ENCODE peak calls at places on chromosome 15, in eight cellular contexts. One of them, this sample, is unnamed.

GRCh38 chr15:62904511-62904910 is 138.0 kb upstream of the TPM1 start:
- DNase-seq in AG08396: no peak
- DNase-seq in hippocampal formation: no peak
- DNase-seq in tibial artery: no peak
- DNase-seq in GM06990: no peak
- DNase-seq in CD4-positive, alpha-beta T cell: no peak
- DNase-seq in cardiac muscle cell: no peak
- DNase-seq in activated CD4-positive, alpha-beta T cell treated with anti-CD3 and anti-CD28 coated beads, Interleukin-2, amount 50 U/mL, for 4 hours: no peak
- DNase-seq in this sample: no peak

GRCh38 chr15:25378501-25378901 is 60.3 kb downstream of the UBE3A start:
- DNase-seq in activated CD4-positive, alpha-beta T cell treated with anti-CD3 and anti-CD28 coated beads, Interleukin-2, amount 50 U/mL, for 4 hours: no peak
- DNase-seq in hippocampal formation: no peak
- DNase-seq in GM06990: peak; percentile 3
- DNase-seq in CD4-positive, alpha-beta T cell: no peak
- DNase-seq in AG08396: no peak
- DNase-seq in tibial artery: no peak
- DNase-seq in cardiac muscle cell: no peak
- DNase-seq in this sample: no peak

GRCh38 chr15:80789296-80789695 is 10.1 kb downstream of the CEMIP start:
- DNase-seq in activated CD4-positive, alpha-beta T cell treated with anti-CD3 and anti-CD28 coated beads, Interleukin-2, amount 50 U/mL, for 4 hours: no peak
- DNase-seq in GM06990: no peak
- DNase-seq in CD4-positive, alpha-beta T cell: no peak
- DNase-seq in hippocampal formation: no peak
- DNase-seq in AG08396: no peak
- DNase-seq in cardiac muscle cell: no peak
- DNase-seq in tibial artery: no peak
- DNase-seq in this sample: no peak

GRCh38 chr15:89299896-89300295 is 34.7 kb downstream of the POLG start:
- DNase-seq in tibial artery: no peak
- DNase-seq in CD4-positive, alpha-beta T cell: no peak
- DNase-seq in GM06990: no peak
- DNase-seq in hippocampal formation: peak; percentile 11
- DNase-seq in cardiac muscle cell: peak; percentile 8
- DNase-seq in AG08396: no peak
- DNase-seq in activated CD4-positive, alpha-beta T cell treated with anti-CD3 and anti-CD28 coated beads, Interleukin-2, amount 50 U/mL, for 4 hours: no peak
- DNase-seq in this sample: no peak

GRCh38 chr15:91346259-91346658 is 246.2 kb downstream of the SV2B start:
- DNase-seq in tibial artery: no peak
- DNase-seq in cardiac muscle cell: no peak
- DNase-seq in activated CD4-positive, alpha-beta T cell treated with anti-CD3 and anti-CD28 coated beads, Interleukin-2, amount 50 U/mL, for 4 hours: no peak
- DNase-seq in AG08396: no peak
- DNase-seq in CD4-positive, alpha-beta T cell: no peak
- DNase-seq in GM06990: no peak
- DNase-seq in hippocampal formation: no peak
- DNase-seq in this sample: no peak

GRCh38 chr15:99721104-99721778 is 12.0 kb downstream of the LYSMD4 start:
- DNase-seq in GM06990: no peak
- DNase-seq in CD4-positive, alpha-beta T cell: no peak
- DNase-seq in cardiac muscle cell: no peak
- DNase-seq in activated CD4-positive, alpha-beta T cell treated with anti-CD3 and anti-CD28 coated beads, Interleukin-2, amount 50 U/mL, for 4 hours: no peak
- DNase-seq in hippocampal formation: no peak
- DNase-seq in tibial artery: no peak
- DNase-seq in AG08396: no peak
- DNase-seq in this sample: no peak

GRCh38 chr15:88016373-88016772 is 240.2 kb downstream of the NTRK3 start:
- DNase-seq in tibial artery: no peak
- DNase-seq in activated CD4-positive, alpha-beta T cell treated with anti-CD3 and anti-CD28 coated beads, Interleukin-2, amount 50 U/mL, for 4 hours: no peak
- DNase-seq in CD4-positive, alpha-beta T cell: no peak
- DNase-seq in hippocampal formation: no peak
- DNase-seq in AG08396: no peak
- DNase-seq in GM06990: no peak
- DNase-seq in cardiac muscle cell: no peak
- DNase-seq in this sample: no peak

GRCh38 chr15:32717290-32718081 is at the start of gene GREM1:
- DNase-seq in cardiac muscle cell: peak; percentile 31
- DNase-seq in activated CD4-positive, alpha-beta T cell treated with anti-CD3 and anti-CD28 coated beads, Interleukin-2, amount 50 U/mL, for 4 hours: no peak
- DNase-seq in AG08396: peak; percentile 81
- DNase-seq in hippocampal formation: peak; percentile 29
- DNase-seq in tibial artery: no peak
- DNase-seq in CD4-positive, alpha-beta T cell: no peak
- DNase-seq in GM06990: no peak
- DNase-seq in this sample: no peak

GRCh38 chr15:43881944-43882343 is 55.1 kb downstream of the WDR76 start:
- DNase-seq in cardiac muscle cell: no peak
- DNase-seq in tibial artery: no peak
- DNase-seq in CD4-positive, alpha-beta T cell: no peak
- DNase-seq in hippocampal formation: no peak
- DNase-seq in activated CD4-positive, alpha-beta T cell treated with anti-CD3 and anti-CD28 coated beads, Interleukin-2, amount 50 U/mL, for 4 hours: no peak
- DNase-seq in AG08396: no peak
- DNase-seq in GM06990: no peak
- DNase-seq in this sample: no peak

GRCh38 chr15:69559440-69560215 is 107.0 kb downstream of the RPLP1 start:
- DNase-seq in cardiac muscle cell: no peak
- DNase-seq in activated CD4-positive, alpha-beta T cell treated with anti-CD3 and anti-CD28 coated beads, Interleukin-2, amount 50 U/mL, for 4 hours: no peak
- DNase-seq in CD4-positive, alpha-beta T cell: no peak
- DNase-seq in AG08396: peak; percentile 56
- DNase-seq in GM06990: no peak
- DNase-seq in hippocampal formation: no peak
- DNase-seq in tibial artery: no peak
- DNase-seq in this sample: no peak

GRCh38 chr15:31270767-31271166 is 55.9 kb upstream of the KLF13 start:
- DNase-seq in cardiac muscle cell: peak; percentile 55
- DNase-seq in tibial artery: peak; percentile 43
- DNase-seq in GM06990: no peak
- DNase-seq in CD4-positive, alpha-beta T cell: no peak
- DNase-seq in activated CD4-positive, alpha-beta T cell treated with anti-CD3 and anti-CD28 coated beads, Interleukin-2, amount 50 U/mL, for 4 hours: no peak
- DNase-seq in AG08396: no peak
- DNase-seq in hippocampal formation: no peak
- DNase-seq in this sample: no peak

GRCh38 chr15:48076454-48076853 is 44.3 kb upstream of the SLC24A5 start:
- DNase-seq in CD4-positive, alpha-beta T cell: no peak
- DNase-seq in GM06990: no peak
- DNase-seq in activated CD4-positive, alpha-beta T cell treated with anti-CD3 and anti-CD28 coated beads, Interleukin-2, amount 50 U/mL, for 4 hours: no peak
- DNase-seq in cardiac muscle cell: no peak
- DNase-seq in AG08396: no peak
- DNase-seq in tibial artery: no peak
- DNase-seq in hippocampal formation: no peak
- DNase-seq in this sample: no peak

GRCh38 chr15:32943691-32944090 is 225.9 kb downstream of the GREM1 start:
- DNase-seq in GM06990: no peak
- DNase-seq in cardiac muscle cell: no peak
- DNase-seq in hippocampal formation: no peak
- DNase-seq in CD4-positive, alpha-beta T cell: no peak
- DNase-seq in AG08396: no peak
- DNase-seq in activated CD4-positive, alpha-beta T cell treated with anti-CD3 and anti-CD28 coated beads, Interleukin-2, amount 50 U/mL, for 4 hours: no peak
- DNase-seq in tibial artery: no peak
- DNase-seq in this sample: no peak

GRCh38 chr15:99704444-99704838 is 28.8 kb downstream of the LYSMD4 start:
- DNase-seq in activated CD4-positive, alpha-beta T cell treated with anti-CD3 and anti-CD28 coated beads, Interleukin-2, amount 50 U/mL, for 4 hours: no peak
- DNase-seq in cardiac muscle cell: peak; percentile 90
- DNase-seq in GM06990: peak; percentile 54
- DNase-seq in CD4-positive, alpha-beta T cell: no peak
- DNase-seq in hippocampal formation: peak; percentile 90
- DNase-seq in tibial artery: no peak
- DNase-seq in AG08396: peak; percentile 60
- DNase-seq in this sample: peak; percentile 40

GRCh38 chr15:81531141-81531592 is 157.2 kb upstream of the TMC3 start:
- DNase-seq in AG08396: no peak
- DNase-seq in GM06990: no peak
- DNase-seq in CD4-positive, alpha-beta T cell: no peak
- DNase-seq in cardiac muscle cell: peak; percentile 54
- DNase-seq in activated CD4-positive, alpha-beta T cell treated with anti-CD3 and anti-CD28 coated beads, Interleukin-2, amount 50 U/mL, for 4 hours: no peak
- DNase-seq in hippocampal formation: no peak
- DNase-seq in tibial artery: no peak
- DNase-seq in this sample: no peak

GRCh38 chr15:25693321-25694237 is 169.5 kb downstream of the ATP10A start:
- DNase-seq in activated CD4-positive, alpha-beta T cell treated with anti-CD3 and anti-CD28 coated beads, Interleukin-2, amount 50 U/mL, for 4 hours: peak; percentile 17
- DNase-seq in GM06990: no peak
- DNase-seq in tibial artery: peak; percentile 72
- DNase-seq in CD4-positive, alpha-beta T cell: peak; percentile 6
- DNase-seq in AG08396: peak; percentile 66
- DNase-seq in cardiac muscle cell: peak; percentile 64
- DNase-seq in hippocampal formation: no peak
- DNase-seq in this sample: no peak

GRCh38 chr15:68834356-68834755 is 13.7 kb upstream of the ANP32A start:
- DNase-seq in hippocampal formation: no peak
- DNase-seq in CD4-positive, alpha-beta T cell: no peak
- DNase-seq in GM06990: no peak
- DNase-seq in tibial artery: no peak
- DNase-seq in cardiac muscle cell: no peak
- DNase-seq in activated CD4-positive, alpha-beta T cell treated with anti-CD3 and anti-CD28 coated beads, Interleukin-2, amount 50 U/mL, for 4 hours: no peak
- DNase-seq in AG08396: no peak
- DNase-seq in this sample: no peak

GRCh38 chr15:43794269-43795037 is 2.3 kb downstream of the SERF2 start:
- DNase-seq in AG08396: peak; percentile 47
- DNase-seq in cardiac muscle cell: peak; percentile 46
- DNase-seq in CD4-positive, alpha-beta T cell: no peak
- DNase-seq in tibial artery: no peak
- DNase-seq in activated CD4-positive, alpha-beta T cell treated with anti-CD3 and anti-CD28 coated beads, Interleukin-2, amount 50 U/mL, for 4 hours: no peak
- DNase-seq in hippocampal formation: no peak
- DNase-seq in GM06990: no peak
- DNase-seq in this sample: no peak

GRCh38 chr15:63986751-63987341 is 59.4 kb downstream of the DAPK2 start:
- DNase-seq in GM06990: peak; percentile 77
- DNase-seq in activated CD4-positive, alpha-beta T cell treated with anti-CD3 and anti-CD28 coated beads, Interleukin-2, amount 50 U/mL, for 4 hours: no peak
- DNase-seq in hippocampal formation: no peak
- DNase-seq in AG08396: no peak
- DNase-seq in tibial artery: no peak
- DNase-seq in cardiac muscle cell: no peak
- DNase-seq in CD4-positive, alpha-beta T cell: no peak
- DNase-seq in this sample: no peak

GRCh38 chr15:28125673-28126651 is 26.8 kb upstream of the OCA2 start:
- DNase-seq in cardiac muscle cell: peak; percentile 78
- DNase-seq in activated CD4-positive, alpha-beta T cell treated with anti-CD3 and anti-CD28 coated beads, Interleukin-2, amount 50 U/mL, for 4 hours: no peak
- DNase-seq in tibial artery: peak; percentile 42
- DNase-seq in CD4-positive, alpha-beta T cell: no peak
- DNase-seq in GM06990: no peak
- DNase-seq in AG08396: peak; percentile 62
- DNase-seq in hippocampal formation: peak; percentile 9
- DNase-seq in this sample: peak; percentile 11

GRCh38 chr15:83118968-83119367 is 11.5 kb downstream of the TM6SF1 start:
- DNase-seq in CD4-positive, alpha-beta T cell: no peak
- DNase-seq in hippocampal formation: no peak
- DNase-seq in activated CD4-positive, alpha-beta T cell treated with anti-CD3 and anti-CD28 coated beads, Interleukin-2, amount 50 U/mL, for 4 hours: no peak
- DNase-seq in AG08396: no peak
- DNase-seq in GM06990: no peak
- DNase-seq in cardiac muscle cell: no peak
- DNase-seq in tibial artery: no peak
- DNase-seq in this sample: no peak

GRCh38 chr15:67178569-67179210 is 75.8 kb downstream of the AAGAB start:
- DNase-seq in cardiac muscle cell: peak; percentile 81
- DNase-seq in tibial artery: peak; percentile 19
- DNase-seq in hippocampal formation: no peak
- DNase-seq in GM06990: no peak
- DNase-seq in CD4-positive, alpha-beta T cell: no peak
- DNase-seq in activated CD4-positive, alpha-beta T cell treated with anti-CD3 and anti-CD28 coated beads, Interleukin-2, amount 50 U/mL, for 4 hours: no peak
- DNase-seq in AG08396: peak; percentile 88
- DNase-seq in this sample: no peak

GRCh38 chr15:100005715-100006114 is 272.5 kb upstream of the LYSMD4 start:
- DNase-seq in GM06990: no peak
- DNase-seq in CD4-positive, alpha-beta T cell: no peak
- DNase-seq in AG08396: no peak
- DNase-seq in tibial artery: no peak
- DNase-seq in activated CD4-positive, alpha-beta T cell treated with anti-CD3 and anti-CD28 coated beads, Interleukin-2, amount 50 U/mL, for 4 hours: no peak
- DNase-seq in cardiac muscle cell: no peak
- DNase-seq in hippocampal formation: no peak
- DNase-seq in this sample: no peak

GRCh38 chr15:75063338-75063737 is 39.9 kb downstream of the PPCDC start:
- DNase-seq in AG08396: no peak
- DNase-seq in hippocampal formation: no peak
- DNase-seq in activated CD4-positive, alpha-beta T cell treated with anti-CD3 and anti-CD28 coated beads, Interleukin-2, amount 50 U/mL, for 4 hours: no peak
- DNase-seq in GM06990: no peak
- DNase-seq in tibial artery: no peak
- DNase-seq in CD4-positive, alpha-beta T cell: no peak
- DNase-seq in cardiac muscle cell: no peak
- DNase-seq in this sample: no peak

GRCh38 chr15:90994059-90994416 is 297 bp downstream of the PRC1 start:
- DNase-seq in AG08396: peak; percentile 44
- DNase-seq in GM06990: no peak
- DNase-seq in tibial artery: peak; percentile 65
- DNase-seq in cardiac muscle cell: peak; percentile 45
- DNase-seq in CD4-positive, alpha-beta T cell: no peak
- DNase-seq in hippocampal formation: no peak
- DNase-seq in activated CD4-positive, alpha-beta T cell treated with anti-CD3 and anti-CD28 coated beads, Interleukin-2, amount 50 U/mL, for 4 hours: no peak
- DNase-seq in this sample: no peak

GRCh38 chr15:100337422-100338044 is 4.2 kb downstream of the ADAMTS17 start:
- DNase-seq in activated CD4-positive, alpha-beta T cell treated with anti-CD3 and anti-CD28 coated beads, Interleukin-2, amount 50 U/mL, for 4 hours: no peak
- DNase-seq in tibial artery: no peak
- DNase-seq in cardiac muscle cell: no peak
- DNase-seq in GM06990: no peak
- DNase-seq in AG08396: no peak
- DNase-seq in hippocampal formation: no peak
- DNase-seq in CD4-positive, alpha-beta T cell: no peak
- DNase-seq in this sample: no peak

GRCh38 chr15:30065025-30065801 is 17.5 kb upstream of the GOLGA8J start:
- DNase-seq in tibial artery: no peak
- DNase-seq in AG08396: peak; percentile 60
- DNase-seq in CD4-positive, alpha-beta T cell: no peak
- DNase-seq in GM06990: no peak
- DNase-seq in cardiac muscle cell: no peak
- DNase-seq in hippocampal formation: no peak
- DNase-seq in activated CD4-positive, alpha-beta T cell treated with anti-CD3 and anti-CD28 coated beads, Interleukin-2, amount 50 U/mL, for 4 hours: no peak
- DNase-seq in this sample: no peak

GRCh38 chr15:69035205-69035917 is 20.9 kb downstream of the NOX5 start:
- DNase-seq in activated CD4-positive, alpha-beta T cell treated with anti-CD3 and anti-CD28 coated beads, Interleukin-2, amount 50 U/mL, for 4 hours: no peak
- DNase-seq in cardiac muscle cell: peak; percentile 60
- DNase-seq in GM06990: no peak
- DNase-seq in tibial artery: no peak
- DNase-seq in AG08396: no peak
- DNase-seq in CD4-positive, alpha-beta T cell: no peak
- DNase-seq in hippocampal formation: no peak
- DNase-seq in this sample: no peak